ENCODE peak calls at places on chromosome 10, in four cellular contexts. One of them, this sample, is unnamed.

GRCh38 chr10:79322616-79323566 is 24.4 kb upstream of the PPIF start:
- DNase-seq in foreskin fibroblast: peak
- DNase-seq in hypothalamus: no peak
- DNase-seq in D341Med: no peak
- DNase-seq in this sample: peak

GRCh38 chr10:43970747-43971146 is 322.1 kb upstream of the ZNF32 start:
- DNase-seq in foreskin fibroblast: no peak
- DNase-seq in hypothalamus: no peak
- DNase-seq in D341Med: no peak
- DNase-seq in this sample: no peak

GRCh38 chr10:47146571-47146970 is 153.4 kb upstream of the GDF10 start:
- DNase-seq in foreskin fibroblast: no peak
- DNase-seq in hypothalamus: no peak
- DNase-seq in D341Med: no peak
- DNase-seq in this sample: no peak

GRCh38 chr10:74238031-74238431 is 87.0 kb downstream of the ADK start:
- DNase-seq in foreskin fibroblast: no peak
- DNase-seq in hypothalamus: no peak
- DNase-seq in D341Med: no peak
- DNase-seq in this sample: no peak

GRCh38 chr10:2214035-2214434 is 476.7 kb upstream of the ADARB2 start:
- DNase-seq in foreskin fibroblast: no peak
- DNase-seq in hypothalamus: no peak
- DNase-seq in D341Med: no peak
- DNase-seq in this sample: no peak

GRCh38 chr10:23110722-23111660 is 15.6 kb downstream of the MSRB2 start:
- DNase-seq in foreskin fibroblast: no peak
- DNase-seq in hypothalamus: no peak
- DNase-seq in D341Med: no peak
- DNase-seq in this sample: no peak

GRCh38 chr10:1420663-1421362 is 316.5 kb downstream of the ADARB2 start:
- DNase-seq in foreskin fibroblast: no peak
- DNase-seq in hypothalamus: peak
- DNase-seq in D341Med: peak
- DNase-seq in this sample: no peak

GRCh38 chr10:73232887-73233286 is 14.2 kb downstream of the DNAJC9 start:
- DNase-seq in foreskin fibroblast: no peak
- DNase-seq in hypothalamus: no peak
- DNase-seq in D341Med: peak
- DNase-seq in this sample: no peak

GRCh38 chr10:78893217-78893616 is 175.5 kb upstream of the ZMIZ1 start:
- DNase-seq in foreskin fibroblast: no peak
- DNase-seq in hypothalamus: no peak
- DNase-seq in D341Med: no peak
- DNase-seq in this sample: no peak

This sample was measured in GM04503.